ENCODE peak calls at places on chromosomes 4 and X, in eight cellular contexts. C is transverse colon, J is upper lobe of left lung, L is prostate gland, K is SK-N-SH, H is vagina, R is Panc1, T is suprapubic skin. Z is an unnamed sample. For H3K4me1, the result is how much of the 10 kb centered on the place peaks cover.

GRCh38 chrX:103794117-103794516 is 17.5 kb downstream of the PLP1 start:
- DNase-seq in C (no peak), J (no peak), L (no peak), K (no peak), H (no peak), R (no peak), T (no peak), Z (no peak)

GRCh38 chrX:108426262-108426661 is 12.0 kb downstream of the COL4A6 start:
- DNase-seq in C (no peak), J (no peak), L (no peak), K (no peak), H (no peak), R (no peak), T (no peak), Z (no peak)

GRCh38 chr4:73520821-73521220 is 39.3 kb downstream of the AFM start:
- DNase-seq in C (no peak), J (no peak), L (no peak), K (no peak), H (no peak), R (no peak), T (no peak), Z (no peak)

GRCh38 chr4:138611017-138611416 is 368.9 kb upstream of the SLC7A11 start:
- DNase-seq in C (no peak), J (no peak), L (no peak), K (peak), H (no peak), R (no peak), T (no peak), Z (no peak)

GRCh38 chrX:34470507-34470906 is 186.6 kb downstream of the TMEM47 start:
- DNase-seq in C (no peak), J (no peak), L (no peak), K (no peak), H (no peak), R (no peak), T (no peak), Z (no peak)

GRCh38 chr4:62119195-62119594 is 919.1 kb downstream of the ADGRL3 start:
- DNase-seq in C (no peak), J (no peak), L (no peak), K (peak), H (no peak), R (no peak), T (no peak), Z (no peak)

GRCh38 chr4:968221-968620 is 5.1 kb downstream of the DGKQ start:
- DNase-seq in C (no peak), J (no peak), L (no peak), K (no peak), H (no peak), R (no peak), T (no peak), Z (no peak)

GRCh38 chr4:108172231-108172779 is 3.6 kb upstream of the LEF1 start:
- DNase-seq in C (peak), J (no peak), L (no peak), K (peak), H (no peak), R (no peak), T (no peak), Z (no peak)

GRCh38 chrX:73817381-73818199 is 254.6 kb downstream of the CHIC1 start:
- DNase-seq in C (no peak), J (no peak), L (no peak), K (no peak), H (no peak), R (no peak), T (no peak), Z (no peak)

GRCh38 chr4:148203056-148203898 is 238.9 kb downstream of the NR3C2 start:
- DNase-seq in C (no peak), J (peak), L (no peak), K (no peak), H (no peak), R (no peak), T (no peak), Z (no peak)

GRCh38 chr4:120525106-120525505 is 397.4 kb downstream of the PRDM5 start:
- DNase-seq in C (no peak), J (no peak), L (no peak), K (no peak), H (no peak), R (no peak), T (no peak), Z (no peak)

GRCh38 chrX:119870626-119871131 is 854 bp downstream of the RNF113A start:
- DNase-seq in C (peak), J (peak), L (peak), K (peak), H (no peak), R (no peak), T (no peak), Z (no peak)

GRCh38 chr4:84500386-84501196 is 1.5 kb upstream of the NKX6-1 start:
- DNase-seq in C (no peak), J (no peak), L (no peak), K (no peak), H (no peak), R (no peak), T (no peak), Z (no peak)

GRCh38 chr4:84502333-84502954 is 3.4 kb upstream of the NKX6-1 start:
- DNase-seq in C (no peak), J (no peak), L (no peak), K (no peak), H (no peak), R (no peak), T (no peak), Z (no peak)

GRCh38 chr4:84502955-84503373 is 3.9 kb upstream of the NKX6-1 start:
- DNase-seq in C (no peak), J (no peak), L (no peak), K (no peak), H (no peak), R (no peak), T (no peak), Z (no peak)

GRCh38 chr4:84501197-84501492 is 2.1 kb upstream of the NKX6-1 start:
- DNase-seq in C (no peak), J (no peak), L (no peak), K (no peak), H (no peak), R (no peak), T (no peak), Z (no peak)

DNA sequence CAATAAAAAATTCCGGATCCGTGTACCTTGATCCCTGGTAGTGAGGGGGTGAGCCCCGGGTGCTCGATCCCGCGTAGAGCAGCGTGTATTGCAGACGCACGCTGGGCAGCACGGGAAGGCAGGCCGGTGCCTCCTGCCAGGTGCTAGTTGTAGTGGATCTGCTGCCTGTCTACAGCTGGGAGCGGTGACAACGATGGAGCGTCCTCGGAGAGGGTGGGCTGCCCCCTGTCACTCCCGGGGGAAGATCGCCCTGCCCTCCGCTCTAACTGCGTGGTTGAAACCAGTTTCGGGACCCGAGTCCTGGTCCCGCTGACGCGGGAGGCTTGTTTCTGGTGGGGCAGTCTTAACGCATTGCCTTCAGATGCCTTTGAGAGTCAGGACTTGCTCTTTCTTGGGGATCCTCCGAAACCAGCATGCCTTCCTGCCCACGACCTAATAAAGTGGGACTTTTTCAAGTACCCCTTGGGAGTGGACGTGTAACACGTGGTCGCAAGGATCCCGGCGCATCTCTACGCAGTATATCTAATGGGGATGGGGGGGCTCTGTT is 2.7 kb upstream of the NKX6-1 start:
- DNase-seq in C (no peak), J (no peak), L (no peak), K (no peak), H (no peak), R (no peak), T (no peak), Z (no peak)
- TF ChIP-seq POLR2AphosphoS5 in C (no peak), J (no peak), L (no peak), K (no peak), H (no peak), R (no peak), T (no peak), Z (peak)

GRCh38 chrX:136450050-136450830 is 37.5 kb upstream of the BRS3 start:
- DNase-seq in C (no peak), J (no peak), L (no peak), K (no peak), H (no peak), R (no peak), T (no peak), Z (no peak)
- H3K4me1 ChIP-seq in C (under half), J (under half), L (under half), K (under half), H (under half), R (under half), T (under half), Z (under half)

GRCh38 chr4:63901311-63901710 is 507.9 kb downstream of the TECRL start:
- DNase-seq in C (no peak), J (no peak), L (no peak), K (no peak), H (no peak), R (no peak), T (no peak), Z (no peak)
- TF ChIP-seq POLR2AphosphoS5 in C (no peak), J (no peak), L (no peak), K (no peak), H (no peak), R (no peak), T (no peak), Z (no peak)

GRCh38 chr4:184404047-184404446 is 70.3 kb downstream of the IRF2 start:
- DNase-seq in C (no peak), J (no peak), L (no peak), K (no peak), H (no peak), R (no peak), T (no peak), Z (no peak)

GRCh38 chr4:184409502-184409901 is 64.8 kb downstream of the IRF2 start:
- DNase-seq in C (no peak), J (no peak), L (no peak), K (no peak), H (no peak), R (no peak), T (no peak), Z (no peak)

GRCh38 chr4:184408021-184408710 is 66.2 kb downstream of the IRF2 start:
- DNase-seq in C (no peak), J (no peak), L (no peak), K (no peak), H (no peak), R (no peak), T (no peak), Z (no peak)

GRCh38 chr4:184408711-184409081 is 65.7 kb downstream of the IRF2 start:
- DNase-seq in C (no peak), J (no peak), L (no peak), K (no peak), H (no peak), R (no peak), T (no peak), Z (no peak)

DNA sequence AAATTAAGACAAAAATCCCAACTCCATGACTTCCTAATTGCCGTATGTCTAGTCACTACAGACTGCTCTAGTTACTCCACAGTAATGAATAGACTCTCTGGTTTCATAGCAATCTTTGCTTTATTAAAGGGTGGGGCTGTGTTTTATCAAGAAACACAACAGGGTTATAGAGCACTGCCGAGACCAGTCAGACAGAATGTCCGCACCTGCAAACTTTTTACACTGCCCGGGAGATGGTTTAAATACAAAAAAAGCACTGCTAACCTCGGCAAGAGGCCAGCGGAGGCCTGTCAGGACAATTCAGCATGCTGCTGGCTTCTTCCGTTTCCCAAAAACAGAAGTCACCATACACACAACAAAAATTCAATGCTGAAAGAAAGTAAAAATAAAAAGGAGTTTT is 67.4 kb downstream of the IRF2 start:
- DNase-seq in C (peak), J (no peak), L (peak), K (no peak), H (no peak), R (no peak), T (no peak), Z (no peak)
- H3K4me1 ChIP-seq in C (under half), J (under half), L (under half), K (under half), H (under half), R (under half), T (under half), Z (under half)

GRCh38 chr4:19375931-19376330 is 875.8 kb upstream of the SLIT2 start:
- DNase-seq in C (no peak), J (no peak), L (no peak), K (no peak), H (no peak), R (no peak), T (no peak), Z (no peak)

GRCh38 chr4:19375405-19375804 is 876.3 kb upstream of the SLIT2 start:
- DNase-seq in C (no peak), J (no peak), L (no peak), K (no peak), H (no peak), R (no peak), T (no peak), Z (no peak)

GRCh38 chr4:19368800-19369199 is 882.9 kb upstream of the SLIT2 start:
- DNase-seq in C (no peak), J (no peak), L (no peak), K (no peak), H (no peak), R (no peak), T (no peak), Z (no peak)

GRCh38 chr4:19372365-19372764 is 879.3 kb upstream of the SLIT2 start:
- DNase-seq in C (no peak), J (no peak), L (no peak), K (no peak), H (no peak), R (no peak), T (no peak), Z (no peak)
- TF ChIP-seq POLR2AphosphoS5 in C (no peak), J (no peak), L (no peak), K (no peak), H (no peak), R (no peak), T (no peak), Z (no peak)

DNA sequence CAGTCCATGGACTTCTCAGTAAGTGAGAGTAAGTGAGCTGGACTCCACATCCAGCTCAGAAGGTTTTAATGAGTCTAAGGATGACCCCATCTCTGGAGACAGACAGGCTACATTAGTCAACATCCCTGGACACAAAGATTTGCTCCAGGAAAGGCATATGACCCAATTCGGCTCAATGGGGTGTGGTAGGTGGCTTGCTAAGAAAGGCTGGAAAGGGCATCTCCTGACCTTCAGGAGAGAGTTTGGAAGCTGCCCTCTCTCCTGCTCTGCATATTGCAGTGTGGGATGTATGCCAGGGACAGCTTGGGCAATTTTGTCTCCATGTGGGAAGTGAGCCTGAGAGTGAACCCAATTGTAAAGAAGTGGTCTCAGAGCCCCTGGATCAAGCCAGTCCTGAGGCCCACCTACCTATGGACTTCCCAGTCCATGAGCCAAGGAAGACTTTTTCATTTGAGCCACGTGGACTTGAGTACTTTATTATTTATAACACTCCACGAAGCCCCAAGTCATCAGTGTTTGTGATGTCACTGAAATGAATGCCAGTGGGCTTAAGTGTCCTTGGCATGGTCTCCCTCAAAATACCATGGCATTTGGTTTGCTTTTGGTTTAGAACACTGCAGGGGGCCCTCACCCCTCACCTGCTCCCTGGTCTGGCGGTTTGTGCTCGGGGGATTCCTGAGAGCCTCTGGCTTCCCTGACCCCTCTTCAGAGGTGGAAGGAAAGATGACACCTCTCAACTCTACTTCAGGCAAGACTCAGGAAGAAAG is 10.4 kb upstream of the ABLIM2 start:
- DNase-seq in C (no peak), J (no peak), L (no peak), K (no peak), H (no peak), R (no peak), T (no peak), Z (no peak)
- H3K4me1 ChIP-seq in C (under half), J (under half), L (under half), K (under half), H (under half), R (under half), T (under half), Z (under half)

DNA sequence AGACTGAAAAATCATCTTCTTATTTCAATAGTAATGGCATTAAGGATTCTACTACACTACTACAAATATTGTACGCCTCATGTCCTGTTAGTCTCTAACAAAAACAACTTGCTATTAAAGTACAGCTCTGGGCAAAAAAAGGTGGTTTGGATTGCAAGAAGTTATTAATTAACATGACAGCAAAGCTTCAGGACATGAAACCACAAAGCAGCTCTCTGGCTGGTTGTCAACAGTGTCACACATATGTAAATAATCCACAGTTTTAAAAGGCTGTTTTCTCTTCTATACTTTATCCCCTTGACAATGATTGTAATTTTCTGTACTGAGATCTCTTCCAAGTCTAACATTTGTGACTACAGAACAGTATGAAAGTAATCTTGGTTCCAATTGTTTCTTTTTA is 19.7 kb downstream of the DCHS2 start:
- DNase-seq in C (no peak), J (no peak), L (peak), K (no peak), H (no peak), R (no peak), T (no peak), Z (no peak)
- TF ChIP-seq POLR2AphosphoS5 in C (no peak), J (no peak), L (peak), K (no peak), H (no peak), R (no peak), T (no peak), Z (no peak)

DNA sequence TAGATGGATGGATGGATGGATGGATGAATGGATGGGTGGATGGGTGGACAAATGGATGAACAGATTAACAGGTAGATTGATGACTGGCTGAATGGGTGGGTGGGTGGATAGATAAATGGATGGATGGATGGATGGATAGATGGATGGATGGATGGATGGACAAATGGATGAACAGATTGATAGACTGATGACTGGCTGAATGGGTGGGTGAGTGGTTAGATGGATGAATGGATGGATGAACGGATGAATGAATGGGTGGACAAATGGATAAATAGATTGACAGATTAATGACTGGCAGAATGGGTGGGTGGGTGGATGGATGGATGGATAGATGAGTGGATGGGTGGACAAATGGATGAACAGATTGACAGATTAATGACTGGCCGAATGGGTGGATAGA is 13.6 kb upstream of the AKAP17A start:
- DNase-seq in C (no peak), J (no peak), L (no peak), K (no peak), H (no peak), R (no peak), T (no peak), Z (no peak)
- H3K4me1 ChIP-seq in C (under half), J (under half), L (under half), K (under half), H (under half), R (under half), T (under half), Z (under half)

GRCh38 chr4:119209586-119209985 is 2.9 kb upstream of the USP53 start:
- DNase-seq in C (peak), J (no peak), L (no peak), K (no peak), H (no peak), R (no peak), T (no peak), Z (no peak)

GRCh38 chr4:119211856-119212250 is 660 bp upstream of the USP53 start:
- DNase-seq in C (no peak), J (no peak), L (no peak), K (no peak), H (no peak), R (no peak), T (peak), Z (no peak)

GRCh38 chr4:119212251-119212963 is at the start of gene USP53:
- DNase-seq in C (peak), J (peak), L (peak), K (peak), H (peak), R (peak), T (peak), Z (peak)

GRCh38 chr4:119210760-119211159 is 1.8 kb upstream of the USP53 start:
- DNase-seq in C (no peak), J (no peak), L (no peak), K (no peak), H (no peak), R (no peak), T (no peak), Z (no peak)

GRCh38 chr4:119212964-119213606 is 572 bp downstream of the USP53 start:
- DNase-seq in C (peak), J (peak), L (peak), K (peak), H (peak), R (peak), T (peak), Z (peak)
- TF ChIP-seq POLR2AphosphoS5 in C (peak), J (peak), L (no peak), K (no peak), H (no peak), R (no peak), T (peak), Z (peak)